ENCODE peak calls at places on chromosomes 13 and 19, in nine cellular contexts. O, I, D, Z, V, X, A, Y and U are unnamed samples.

GRCh38 chr13:90732049-90732448 is 615.4 kb upstream of the MIR17HG start:
- DNase-seq in O (no peak), X (no peak), V (no peak), D (no peak), Z (no peak), I (no peak), A (no peak), Y (no peak), U (no peak)

GRCh38 chr13:49681837-49682236 is 9.4 kb downstream of the EBPL start:
- DNase-seq in V (no peak), I (peak), D (no peak), Z (no peak), A (no peak), X (no peak), O (no peak), Y (no peak), U (no peak)

GRCh38 chr13:101736551-101736950 is 284.1 kb downstream of the ITGBL1 start:
- DNase-seq in O (no peak), D (no peak), X (no peak), Y (no peak), I (no peak), Z (no peak), A (no peak), V (no peak), U (no peak)

GRCh38 chr19:44686896-44687295 is 12.1 kb upstream of the CEACAM16 start:
- DNase-seq in V (no peak), Z (no peak), O (no peak), Y (no peak), D (no peak), A (no peak), I (no peak), X (no peak), U (no peak)

GRCh38 chr19:458091-459042 is 2.5 kb downstream of the SHC2 start:
- DNase-seq in D (no peak), A (no peak), Z (no peak), Y (no peak), O (no peak), I (no peak), X (no peak), V (no peak), U (no peak)

GRCh38 chr13:26867451-26868067 is 107.0 kb upstream of the GPR12 start:
- DNase-seq in O (no peak), D (no peak), V (no peak), Y (no peak), A (peak), Z (peak), I (peak), X (peak), U (no peak)

GRCh38 chr13:110712849-110713641 is 455 bp upstream of the ING1 start:
- DNase-seq in Z (peak), A (peak), D (peak), X (peak), Y (peak), V (peak), I (peak), O (peak), U (peak)

GRCh38 chr13:37833411-37833810 is 36.2 kb downstream of the TRPC4 start:
- DNase-seq in X (no peak), I (no peak), V (no peak), O (no peak), D (no peak), A (no peak), Y (no peak), Z (no peak), U (no peak)

GRCh38 chr19:34428549-34429285 is 536 bp downstream of the UBA2 start:
- DNase-seq in I (peak), A (peak), V (no peak), Z (peak), O (peak), Y (peak), D (no peak), X (peak), U (no peak)

GRCh38 chr19:35213678-35214632 is 14.6 kb downstream of the FAM187B start:
- DNase-seq in I (peak), Z (no peak), Y (peak), O (peak), V (peak), X (peak), A (peak), D (no peak), U (no peak)

GRCh38 chr13:19984430-19985218 is 26.1 kb downstream of the ZMYM2 start:
- DNase-seq in Y (no peak), X (peak), V (no peak), O (no peak), A (peak), Z (peak), D (no peak), I (peak), U (no peak)

GRCh38 chr19:17468302-17469091 is 1.8 kb upstream of the SLC27A1 start:
- DNase-seq in V (peak), A (no peak), Y (no peak), X (no peak), D (no peak), O (peak), Z (no peak), I (peak), U (no peak)

GRCh38 chr19:46489445-46490272 is 6.0 kb downstream of the PNMA8B start:
- DNase-seq in Z (no peak), I (peak), D (no peak), O (peak), A (peak), Y (peak), V (peak), X (peak), U (no peak)

GRCh38 chr13:42707596-42707995 is 73.8 kb upstream of the FAM216B start:
- DNase-seq in D (no peak), Y (no peak), X (peak), O (no peak), A (no peak), Z (no peak), V (no peak), I (peak), U (no peak)

GRCh38 chr19:3234800-3235199 is 10.3 kb downstream of the CELF5 start:
- DNase-seq in X (no peak), Y (no peak), A (peak), V (no peak), I (no peak), Z (no peak), D (no peak), O (no peak), U (no peak)
- TF ChIP-seq CTCF in X (peak), Y (no peak), A (peak), V (no peak), I (no peak), Z (peak), D (peak), O (no peak), U (peak)

DNA sequence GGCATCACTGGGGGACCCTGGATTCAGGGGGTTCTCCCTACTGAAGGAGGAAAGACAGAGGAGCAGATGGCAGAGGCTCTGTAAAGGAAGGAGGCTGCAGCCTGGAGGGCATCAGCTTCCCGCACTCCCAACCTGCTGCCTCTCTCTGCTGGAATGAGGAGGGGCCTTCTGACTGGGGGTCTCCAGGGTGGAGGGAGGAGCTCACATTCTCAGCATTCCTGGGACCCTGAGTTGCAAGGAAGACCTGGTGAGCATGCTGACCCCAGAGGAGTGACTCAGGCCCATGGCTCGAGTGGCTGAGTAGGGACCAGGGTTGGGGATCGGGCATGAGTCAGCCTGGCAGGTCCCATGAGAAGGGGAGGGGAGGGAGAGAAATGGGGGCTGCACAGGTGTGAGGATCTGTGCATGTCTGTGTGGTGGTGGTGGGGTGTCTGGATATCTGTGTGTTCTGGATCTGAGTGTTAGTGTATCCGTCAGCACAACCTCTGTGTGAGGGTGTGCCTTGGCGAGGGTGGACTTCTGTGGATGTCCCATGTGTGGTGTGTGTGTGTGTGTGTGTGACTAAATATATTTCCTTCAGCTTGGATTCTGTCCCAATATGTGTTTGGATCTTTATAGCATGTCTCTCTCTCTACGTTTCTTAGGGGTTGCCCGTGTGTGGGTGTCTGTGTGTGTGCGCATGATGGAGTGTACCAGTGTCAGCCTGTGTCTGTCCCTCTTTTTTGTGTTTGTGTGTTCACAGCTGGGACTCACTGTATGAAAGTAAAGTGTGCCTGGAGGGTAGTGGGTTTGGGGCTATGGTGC is 4.6 kb downstream of the AXL start:
- DNase-seq in Z (peak), Y (no peak), V (no peak), A (no peak), I (peak), X (peak), D (peak), O (no peak), U (no peak)
- TF ChIP-seq CTCF in Z (no peak), Y (no peak), V (no peak), A (no peak), I (no peak), X (no peak), D (no peak), O (no peak), U (no peak)

DNA sequence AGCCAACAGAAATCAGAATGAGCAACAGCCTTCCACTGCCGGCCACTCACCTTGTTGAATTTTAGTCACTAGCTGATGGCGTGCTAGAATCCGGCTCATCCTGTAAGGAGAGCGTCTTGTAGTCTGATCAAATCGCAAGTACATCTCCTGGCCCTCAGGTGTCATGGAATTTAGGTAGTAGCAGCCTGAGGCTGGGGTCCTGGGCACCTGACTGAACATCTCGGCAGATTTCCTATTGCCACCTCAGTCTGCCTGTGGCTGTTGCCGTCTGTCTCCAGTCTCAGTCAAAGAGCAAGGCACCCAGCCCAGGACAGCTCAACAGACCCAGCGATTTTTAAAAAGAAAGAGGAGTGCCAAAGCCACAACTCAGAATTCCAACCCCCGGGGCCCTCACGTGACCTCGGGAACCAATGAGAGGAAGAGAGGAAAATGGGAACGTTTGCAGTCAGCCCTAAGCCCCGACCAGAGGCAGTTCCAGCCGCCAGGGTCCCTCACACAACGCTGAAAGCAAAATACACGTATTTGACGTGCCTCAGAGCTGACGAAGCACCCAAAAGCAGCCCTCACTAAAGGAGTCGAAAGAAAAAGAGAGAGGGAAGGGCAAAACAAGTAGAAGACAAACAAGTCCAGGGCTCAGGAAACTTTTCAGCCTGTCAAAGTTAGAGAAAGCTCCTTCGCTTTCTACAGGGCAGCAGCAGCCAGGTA is at the start of gene STARD13:
- DNase-seq in Z (peak), O (peak), X (peak), D (peak), Y (peak), V (peak), A (peak), I (peak), U (peak)
- TF ChIP-seq CTCF in Z (peak), O (peak), X (peak), D (no peak), Y (peak), V (peak), A (peak), I (peak), U (peak)

DNA sequence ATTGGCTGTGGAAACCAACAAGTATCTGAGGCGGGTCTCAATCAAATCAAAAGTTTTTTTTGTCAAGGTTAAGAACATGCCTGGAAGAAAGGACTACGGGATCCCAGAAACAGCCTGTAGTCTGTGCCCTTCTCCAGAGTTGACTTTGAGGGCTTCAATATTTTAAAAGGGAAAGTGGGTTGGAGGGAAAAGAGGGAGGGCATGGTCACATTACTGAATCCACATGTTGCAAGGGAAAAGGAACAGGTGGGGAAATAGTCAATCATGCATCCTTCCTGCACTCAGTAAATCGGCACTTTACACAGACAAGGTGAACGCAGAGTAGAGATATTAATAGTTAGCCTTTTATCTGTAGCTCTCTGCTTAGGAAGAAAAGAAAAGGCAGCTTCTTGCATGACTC is 808.5 kb downstream of the UQCRFS1 start:
- DNase-seq in D (no peak), O (no peak), Y (no peak), V (no peak), X (no peak), A (no peak), Z (no peak), I (no peak), U (no peak)
- TF ChIP-seq CTCF in D (no peak), O (no peak), Y (no peak), V (no peak), X (no peak), A (no peak), Z (no peak), I (no peak), U (no peak)

GRCh38 chr19:31356587-31357314 is 7.5 kb upstream of the TSHZ3 start:
- DNase-seq in D (no peak), I (peak), Y (no peak), A (no peak), X (no peak), Z (peak), O (peak), V (no peak), U (no peak)
- TF ChIP-seq CTCF in D (peak), I (no peak), Y (peak), A (no peak), X (peak), Z (peak), O (peak), V (no peak), U (peak)

DNA sequence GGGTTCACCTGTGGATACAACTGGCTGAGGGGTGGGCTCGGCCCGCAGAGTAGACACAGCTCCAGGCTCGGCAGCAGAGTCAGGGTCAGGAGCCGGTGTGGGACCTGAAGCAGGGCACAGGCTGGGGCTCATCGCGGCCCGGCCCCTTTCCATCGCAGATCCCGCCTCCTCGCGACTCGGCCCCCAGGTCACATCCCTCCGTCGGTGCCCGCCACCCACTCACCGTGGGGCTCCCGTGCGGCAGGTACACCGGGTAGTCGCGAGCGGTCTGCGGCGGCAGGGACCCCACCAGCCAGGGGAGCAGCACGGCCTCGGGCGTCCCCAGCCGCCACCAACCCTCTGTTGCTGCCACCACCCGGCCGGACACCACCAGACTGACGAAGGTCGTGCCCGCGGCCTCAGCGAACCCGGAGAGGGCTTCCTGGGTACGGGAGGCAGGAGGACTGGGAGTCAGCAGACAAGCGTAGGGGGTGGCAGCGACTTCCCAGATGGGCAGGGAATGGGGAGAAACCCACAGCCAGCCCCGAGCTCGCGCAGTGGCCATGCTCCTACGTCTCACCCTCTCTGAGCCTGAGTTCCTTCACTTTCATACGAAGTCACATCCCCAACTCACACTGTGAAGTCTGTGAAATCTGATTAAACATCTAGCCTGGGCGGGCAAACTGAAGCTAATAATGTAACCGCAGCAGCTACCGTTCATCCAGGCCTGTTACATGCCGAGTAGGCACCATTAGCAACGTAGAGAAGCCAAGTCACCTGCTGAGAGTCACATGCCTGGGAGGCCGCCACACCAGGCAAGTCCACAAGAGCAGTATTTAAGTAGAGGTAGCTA is 3.7 kb downstream of the FUZ start:
- DNase-seq in V (peak), A (no peak), Y (peak), I (peak), X (no peak), Z (peak), O (peak), D (no peak), U (no peak)
- TF ChIP-seq CTCF in V (peak), A (peak), Y (no peak), I (no peak), X (no peak), Z (no peak), O (no peak), D (peak), U (peak)

GRCh38 chr13:30052127-30052526 is 201.7 kb upstream of the UBL3 start:
- DNase-seq in Z (no peak), Y (no peak), I (no peak), A (no peak), O (no peak), D (peak), X (no peak), V (no peak), U (no peak)
- TF ChIP-seq CTCF in Z (no peak), Y (no peak), I (no peak), A (no peak), O (no peak), D (peak), X (no peak), V (no peak), U (no peak)

GRCh38 chr13:99995104-99995502 is 13.5 kb downstream of the ZIC2 start:
- DNase-seq in A (no peak), D (no peak), X (no peak), Z (no peak), V (no peak), Y (no peak), O (no peak), I (no peak), U (no peak)

GRCh38 chr13:99997702-99998219 is 16.2 kb downstream of the ZIC2 start:
- DNase-seq in A (no peak), Y (no peak), Z (no peak), D (no peak), X (no peak), I (no peak), V (no peak), O (no peak), U (no peak)

GRCh38 chr13:99993660-99994455 is 12.3 kb downstream of the ZIC2 start:
- DNase-seq in X (no peak), Z (no peak), O (no peak), V (no peak), D (no peak), A (no peak), Y (no peak), I (no peak), U (no peak)

GRCh38 chr13:99996177-99996705 is 14.7 kb downstream of the ZIC2 start:
- DNase-seq in Y (no peak), I (no peak), V (no peak), A (no peak), D (no peak), O (no peak), X (peak), Z (no peak), U (no peak)

GRCh38 chr13:99995503-99996176 is 14.1 kb downstream of the ZIC2 start:
- DNase-seq in X (peak), I (no peak), D (no peak), O (no peak), Y (no peak), A (no peak), V (no peak), Z (no peak), U (no peak)
- TF ChIP-seq CTCF in X (no peak), I (no peak), D (no peak), O (no peak), Y (no peak), A (no peak), V (no peak), Z (no peak), U (no peak)